ENCODE peak calls at places on chromosomes 1 and 21, in seven cellular contexts. E is breast epithelium, F is hepatocyte, C is foreskin keratinocyte, H is left ventricle myocardium inferior, O is astrocyte of the spinal cord, D is AG04450. M is an unnamed sample.

GRCh38 chr1:150544204-150544603 is 5.0 kb upstream of the ADAMTSL4 start:
- DNase-seq in E (no peak), F (peak), C (no peak), H (no peak), O (no peak), D (no peak), M (no peak)

GRCh38 chr21:42108554-42108885 is 37.4 kb downstream of the UMODL1 start:
- DNase-seq in E (no peak), F (no peak), C (no peak), H (no peak), O (no peak), D (no peak), M (no peak)

GRCh38 chr21:34550400-34550799 is 38.4 kb upstream of the KCNE1 start:
- DNase-seq in E (no peak), F (no peak), C (no peak), H (no peak), O (no peak), D (no peak), M (no peak)

GRCh38 chr1:111202366-111202706 is 1.9 kb upstream of the DENND2D start:
- DNase-seq in E (no peak), F (no peak), C (no peak), H (no peak), O (no peak), D (no peak), M (peak)

GRCh38 chr1:113901171-113901570 is 3.4 kb downstream of the AP4B1 start:
- DNase-seq in E (no peak), F (no peak), C (no peak), H (no peak), O (no peak), D (no peak), M (no peak)

GRCh38 chr1:185776521-185776920 is 42.3 kb downstream of the HMCN1 start:
- DNase-seq in E (no peak), F (no peak), C (no peak), H (no peak), O (no peak), D (no peak), M (no peak)

GRCh38 chr1:19866758-19867157 is 15.4 kb upstream of the OTUD3 start:
- DNase-seq in E (no peak), F (no peak), C (no peak), H (no peak), O (no peak), D (no peak), M (no peak)

GRCh38 chr1:236351875-236352573 is 42.1 kb upstream of the EDARADD start:
- DNase-seq in E (no peak), F (no peak), C (no peak), H (no peak), O (no peak), D (no peak), M (no peak)

GRCh38 chr1:36635284-36635683 is 152.6 kb upstream of the CSF3R start:
- DNase-seq in E (no peak), F (no peak), C (no peak), H (no peak), O (no peak), D (no peak), M (no peak)

GRCh38 chr1:227945891-227946623 is 1.7 kb downstream of the WNT9A start:
- DNase-seq in E (peak), F (peak), C (peak), H (peak), O (peak), D (no peak), M (no peak)

GRCh38 chr1:221741364-221741970 is 422 bp downstream of the DUSP10 start:
- DNase-seq in E (peak), F (peak), C (no peak), H (no peak), O (no peak), D (no peak), M (peak)

GRCh38 chr1:52632732-52633290 is at the start of gene SHISAL2A:
- DNase-seq in E (no peak), F (peak), C (no peak), H (peak), O (no peak), D (no peak), M (no peak)

GRCh38 chr1:24112381-24113169 is 640 bp upstream of the MYOM3 start:
- DNase-seq in E (peak), F (peak), C (peak), H (peak), O (peak), D (peak), M (no peak)

GRCh38 chr1:199878818-199879217 is 148.7 kb upstream of the NR5A2 start:
- DNase-seq in E (no peak), F (no peak), C (no peak), H (no peak), O (no peak), D (no peak), M (no peak)

GRCh38 chr1:66564250-66564649 is 30.3 kb downstream of the SGIP1 start:
- DNase-seq in E (no peak), F (no peak), C (peak), H (no peak), O (peak), D (peak), M (no peak)

GRCh38 chr1:9167638-9168037 is 38.7 kb upstream of the GPR157 start:
- DNase-seq in E (no peak), F (no peak), C (no peak), H (no peak), O (no peak), D (no peak), M (peak)

GRCh38 chr1:176800978-176801552 is 338.1 kb downstream of the PAPPA2 start:
- DNase-seq in E (no peak), F (no peak), C (no peak), H (no peak), O (no peak), D (no peak), M (no peak)

GRCh38 chr1:39540504-39541031 is 36.0 kb downstream of the PABPC4 start:
- DNase-seq in E (peak), F (no peak), C (no peak), H (peak), O (peak), D (peak), M (no peak)

GRCh38 chr1:201022824-201023516 is 544 bp downstream of the KIF21B start:
- DNase-seq in E (no peak), F (no peak), C (no peak), H (no peak), O (no peak), D (no peak), M (no peak)

GRCh38 chr1:226001852-226002666 is 2.9 kb upstream of the SDE2 start:
- DNase-seq in E (peak), F (peak), C (no peak), H (peak), O (peak), D (no peak), M (peak)

GRCh38 chr1:234123867-234124266 is 219.4 kb downstream of the SLC35F3 start:
- DNase-seq in E (no peak), F (no peak), C (no peak), H (no peak), O (no peak), D (no peak), M (no peak)

GRCh38 chr1:243390315-243390875 is 134.6 kb downstream of the SDCCAG8 start:
- DNase-seq in E (no peak), F (no peak), C (no peak), H (no peak), O (no peak), D (no peak), M (no peak)

GRCh38 chr1:215056584-215056983 is 26.0 kb upstream of the KCNK2 start:
- DNase-seq in E (no peak), F (no peak), C (no peak), H (no peak), O (peak), D (no peak), M (no peak)

GRCh38 chr1:229067546-229067945 is 203.4 kb upstream of the RAB4A start:
- DNase-seq in E (no peak), F (no peak), C (no peak), H (no peak), O (no peak), D (no peak), M (no peak)

GRCh38 chr1:50132495-50132894 is 23.8 kb downstream of the ELAVL4 start:
- DNase-seq in E (no peak), F (no peak), C (no peak), H (no peak), O (no peak), D (no peak), M (no peak)

GRCh38 chr1:29236743-29236992 is 346 bp downstream of the PTPRU start:
- DNase-seq in E (no peak), F (no peak), C (no peak), H (no peak), O (peak), D (no peak), M (no peak)

GRCh38 chr1:119387858-119388257 is 19.3 kb downstream of the HAO2 start:
- DNase-seq in E (no peak), F (no peak), C (no peak), H (no peak), O (no peak), D (no peak), M (no peak)

GRCh38 chr1:197743578-197743977 is 31.7 kb downstream of the DENND1B start:
- DNase-seq in E (no peak), F (no peak), C (no peak), H (no peak), O (no peak), D (no peak), M (no peak)

GRCh38 chr1:199948587-199949280 is 78.8 kb upstream of the NR5A2 start:
- DNase-seq in E (no peak), F (no peak), C (peak), H (no peak), O (no peak), D (no peak), M (no peak)

GRCh38 chr1:244112646-244113045 is 61.6 kb downstream of the ZBTB18 start:
- DNase-seq in E (no peak), F (no peak), C (no peak), H (no peak), O (peak), D (peak), M (no peak)

GRCh38 chr1:60245371-60245770 is 171.8 kb upstream of the C1orf87 start:
- DNase-seq in E (no peak), F (no peak), C (no peak), H (no peak), O (no peak), D (no peak), M (no peak)

GRCh38 chr1:184974837-184975115 is 468 bp upstream of the NIBAN1 start:
- DNase-seq in E (no peak), F (no peak), C (no peak), H (no peak), O (no peak), D (no peak), M (no peak)

GRCh38 chr1:116908266-116908665 is 1.4 kb upstream of the PTGFRN start:
- DNase-seq in E (no peak), F (no peak), C (no peak), H (no peak), O (no peak), D (no peak), M (no peak)

GRCh38 chr21:38995755-38996154 is 187.5 kb downstream of the PSMG1 start:
- DNase-seq in E (no peak), F (no peak), C (no peak), H (no peak), O (no peak), D (no peak), M (no peak)

GRCh38 chr1:25971882-25972180 is 26.0 kb downstream of the PAFAH2 start:
- DNase-seq in E (no peak), F (no peak), C (no peak), H (no peak), O (no peak), D (no peak), M (no peak)

GRCh38 chr1:210233495-210234253 is 1.1 kb downstream of the SERTAD4 start:
- DNase-seq in E (peak), F (peak), C (peak), H (peak), O (peak), D (no peak), M (no peak)

GRCh38 chr1:207748737-207749528 is 2.9 kb upstream of the CD46 start:
- DNase-seq in E (no peak), F (no peak), C (peak), H (no peak), O (no peak), D (no peak), M (no peak)

GRCh38 chr1:156776942-156777341 is 9.6 kb downstream of the PRCC start:
- DNase-seq in E (no peak), F (no peak), C (no peak), H (no peak), O (no peak), D (no peak), M (no peak)

GRCh38 chr1:63463248-63463647 is 59.8 kb downstream of the ITGB3BP start:
- DNase-seq in E (no peak), F (no peak), C (peak), H (no peak), O (no peak), D (no peak), M (no peak)

GRCh38 chr1:206705187-206705586 is 20.5 kb downstream of the MAPKAPK2 start:
- DNase-seq in E (no peak), F (peak), C (peak), H (no peak), O (peak), D (peak), M (no peak)

DNA sequence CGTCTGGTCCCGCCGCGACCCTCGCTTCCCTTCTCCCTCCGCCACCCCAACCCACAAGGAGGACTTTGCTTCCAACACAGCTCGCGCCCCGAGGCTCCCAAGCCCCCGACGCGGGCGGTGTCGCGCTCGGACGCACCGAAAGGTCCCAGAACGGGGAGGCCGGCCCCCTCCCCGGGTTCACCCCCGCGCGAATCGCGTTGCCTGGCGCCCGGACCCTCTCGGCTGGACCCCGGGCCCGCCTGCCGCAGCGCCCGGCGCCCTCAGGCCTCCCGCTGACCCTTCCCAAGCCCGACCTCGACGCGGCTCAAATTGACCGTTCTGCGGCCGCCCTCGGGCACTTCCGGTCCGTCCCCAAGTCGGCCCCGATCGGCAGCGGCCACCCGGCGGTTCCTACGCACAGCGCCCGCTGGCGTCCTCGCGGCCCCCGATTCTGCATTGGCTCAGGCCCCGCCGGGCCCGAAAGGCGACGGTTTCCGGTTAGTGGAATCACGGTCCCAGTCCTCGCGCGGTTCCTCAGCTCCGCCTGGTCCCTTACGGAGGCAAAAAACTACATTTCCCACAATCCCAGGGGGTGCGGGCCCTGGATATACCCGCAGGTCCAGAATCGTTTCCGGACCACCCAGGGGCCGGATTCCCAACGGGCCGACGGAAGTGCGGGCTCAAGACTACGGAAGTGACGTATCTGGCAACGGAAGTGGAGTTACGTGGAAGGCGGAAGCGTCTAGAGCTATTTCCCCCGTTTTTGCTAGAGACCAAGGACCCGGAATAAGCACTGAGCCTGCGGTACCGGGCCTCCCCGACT is at the start of gene AURKAIP1:
- DNase-seq in E (peak), F (peak), C (peak), H (peak), O (peak), D (peak), M (peak)
- TF ChIP-seq CTCF in E (no peak), F (no peak), C (peak), H (peak), O (peak), D (peak), M (peak)

DNA sequence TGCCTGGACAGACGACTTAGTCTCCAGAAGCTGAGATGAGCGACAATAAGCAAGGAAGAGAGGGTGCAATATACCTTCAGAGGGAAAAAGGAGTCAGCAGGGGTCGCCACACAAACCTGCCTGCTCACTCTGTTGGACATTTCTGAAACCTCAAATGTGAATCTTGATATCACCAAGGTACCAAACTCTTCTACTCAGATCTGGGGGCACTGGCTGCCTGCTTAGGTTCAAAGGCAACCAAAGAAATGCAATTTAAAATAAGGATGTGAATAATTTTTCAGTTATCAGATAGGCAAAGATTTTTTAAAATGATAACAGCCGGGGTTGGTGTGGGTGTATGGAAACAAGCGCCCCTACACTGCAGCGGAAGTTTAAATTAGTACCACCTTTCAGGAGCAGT is 164.2 kb downstream of the HIVEP3 start:
- DNase-seq in E (no peak), F (no peak), C (no peak), H (no peak), O (no peak), D (no peak), M (no peak)
- TF ChIP-seq CTCF in E (no peak), F (no peak), C (peak), H (no peak), O (peak), D (no peak), M (peak)

GRCh38 chr21:45012661-45013270 is 61.6 kb upstream of the ADARB1 start:
- DNase-seq in E (no peak), F (peak), C (peak), H (no peak), O (no peak), D (no peak), M (no peak)
- TF ChIP-seq CTCF in E (no peak), F (no peak), C (peak), H (no peak), O (peak), D (no peak), M (no peak)

DNA sequence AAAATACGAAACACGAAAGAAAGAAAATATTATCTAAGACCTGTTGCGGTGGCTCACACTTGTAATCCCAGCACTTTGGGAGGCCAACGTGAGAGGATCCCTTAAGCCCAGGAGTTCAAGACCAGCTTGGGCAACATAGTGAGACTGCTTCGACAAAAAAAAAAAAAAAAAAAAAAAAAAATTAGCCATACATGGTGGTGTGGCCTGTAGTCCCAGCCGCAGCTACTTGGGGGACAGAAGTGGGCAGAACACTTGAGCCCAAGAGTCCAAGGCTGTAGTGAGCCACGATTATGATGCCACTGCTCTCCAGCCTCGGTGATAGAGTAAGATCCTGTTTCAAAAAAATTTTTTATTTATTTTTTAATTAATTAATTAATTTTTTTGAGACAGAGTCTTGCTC is 1.5 kb upstream of the RAB13 start:
- DNase-seq in E (no peak), F (no peak), C (no peak), H (no peak), O (no peak), D (no peak), M (no peak)
- TF ChIP-seq CTCF in E (no peak), F (no peak), C (no peak), H (no peak), O (no peak), D (no peak), M (no peak)

GRCh38 chr1:219876798-219877209 is 51.6 kb downstream of the SLC30A10 start:
- DNase-seq in E (no peak), F (no peak), C (no peak), H (no peak), O (peak), D (no peak), M (no peak)
- TF ChIP-seq CTCF in E (no peak), F (peak), C (peak), H (no peak), O (peak), D (no peak), M (peak)

DNA sequence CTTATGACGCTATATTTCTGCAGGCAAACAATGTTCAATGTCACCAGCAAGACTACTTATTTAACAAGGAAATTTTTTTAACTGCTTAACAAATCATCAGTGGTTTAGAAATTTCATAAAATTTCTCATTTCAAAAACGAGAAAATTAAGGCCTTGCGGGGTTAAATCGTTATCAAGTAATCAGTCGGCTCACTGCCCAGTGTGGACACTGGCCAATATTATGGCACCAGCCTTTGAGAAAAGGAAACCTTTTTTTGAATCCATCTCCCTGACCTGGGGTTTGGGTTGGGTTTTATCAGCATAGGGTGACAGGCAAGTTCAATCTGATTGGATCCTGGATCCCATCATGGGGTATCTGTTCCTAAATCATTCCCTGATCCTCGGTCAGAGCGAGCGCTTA is 461.2 kb downstream of the SETD4 start:
- DNase-seq in E (no peak), F (no peak), C (no peak), H (no peak), O (no peak), D (no peak), M (no peak)
- TF ChIP-seq CTCF in E (no peak), F (no peak), C (no peak), H (no peak), O (no peak), D (no peak), M (no peak)